ENCODE peak calls at places on chromosomes 11 and 22, in ten cellular contexts. One of them, this sample, is unnamed.

GRCh38 chr22:39254789-39255298 is 10.1 kb upstream of the PDGFB start:
- DNase-seq in tibial artery: no peak
- DNase-seq in left lung: no peak
- DNase-seq in prostate gland: no peak
- DNase-seq in AG09309: no peak
- DNase-seq in foreskin fibroblast: peak
- DNase-seq in bronchial epithelial cell: peak
- DNase-seq in pancreas: no peak
- DNase-seq in neural crest cell: no peak
- DNase-seq in left ventricle myocardium inferior: no peak
- DNase-seq in this sample: no peak

GRCh38 chr11:3201677-3202181 is 16.9 kb downstream of the MRGPRG start:
- DNase-seq in prostate gland: no peak
- DNase-seq in left lung: peak
- DNase-seq in pancreas: no peak
- DNase-seq in bronchial epithelial cell: no peak
- DNase-seq in foreskin fibroblast: no peak
- DNase-seq in neural crest cell: no peak
- DNase-seq in tibial artery: peak
- DNase-seq in AG09309: no peak
- DNase-seq in left ventricle myocardium inferior: no peak
- DNase-seq in this sample: no peak

GRCh38 chr11:66745356-66746235 is 16.6 kb upstream of the SPTBN2 start:
- DNase-seq in left ventricle myocardium inferior: no peak
- DNase-seq in pancreas: peak
- DNase-seq in foreskin fibroblast: peak
- DNase-seq in bronchial epithelial cell: peak
- DNase-seq in prostate gland: peak
- DNase-seq in left lung: peak
- DNase-seq in AG09309: no peak
- DNase-seq in neural crest cell: no peak
- DNase-seq in tibial artery: no peak
- DNase-seq in this sample: no peak

GRCh38 chr22:20117656-20118571 is 888 bp upstream of the TRMT2A start:
- DNase-seq in AG09309: no peak
- DNase-seq in pancreas: peak
- DNase-seq in bronchial epithelial cell: peak
- DNase-seq in foreskin fibroblast: peak
- DNase-seq in tibial artery: no peak
- DNase-seq in left ventricle myocardium inferior: peak
- DNase-seq in prostate gland: no peak
- DNase-seq in left lung: peak
- DNase-seq in neural crest cell: no peak
- DNase-seq in this sample: no peak

GRCh38 chr11:128830290-128830813 is 36.7 kb downstream of the KCNJ1 start:
- DNase-seq in pancreas: no peak
- DNase-seq in neural crest cell: no peak
- DNase-seq in left ventricle myocardium inferior: no peak
- DNase-seq in left lung: no peak
- DNase-seq in bronchial epithelial cell: no peak
- DNase-seq in foreskin fibroblast: no peak
- DNase-seq in prostate gland: no peak
- DNase-seq in tibial artery: no peak
- DNase-seq in AG09309: no peak
- DNase-seq in this sample: no peak

GRCh38 chr11:61294717-61295595 is at the start of gene VWCE:
- DNase-seq in pancreas: peak
- DNase-seq in prostate gland: peak
- DNase-seq in foreskin fibroblast: peak
- DNase-seq in tibial artery: peak
- DNase-seq in left lung: peak
- DNase-seq in AG09309: no peak
- DNase-seq in bronchial epithelial cell: peak
- DNase-seq in neural crest cell: peak
- DNase-seq in left ventricle myocardium inferior: peak
- DNase-seq in this sample: no peak

GRCh38 chr22:44378380-44378779 is 65.6 kb upstream of the SHISAL1 start:
- DNase-seq in foreskin fibroblast: no peak
- DNase-seq in tibial artery: no peak
- DNase-seq in bronchial epithelial cell: no peak
- DNase-seq in left ventricle myocardium inferior: no peak
- DNase-seq in left lung: no peak
- DNase-seq in AG09309: no peak
- DNase-seq in neural crest cell: no peak
- DNase-seq in prostate gland: no peak
- DNase-seq in pancreas: no peak
- DNase-seq in this sample: no peak

GRCh38 chr11:108617055-108617454 is 23.5 kb upstream of the EXPH5 start:
- DNase-seq in pancreas: no peak
- DNase-seq in prostate gland: no peak
- DNase-seq in foreskin fibroblast: no peak
- DNase-seq in AG09309: no peak
- DNase-seq in bronchial epithelial cell: no peak
- DNase-seq in left lung: no peak
- DNase-seq in left ventricle myocardium inferior: no peak
- DNase-seq in neural crest cell: no peak
- DNase-seq in tibial artery: no peak
- DNase-seq in this sample: no peak

GRCh38 chr11:123303924-123304323 is 108.9 kb upstream of the CLMP start:
- DNase-seq in bronchial epithelial cell: no peak
- DNase-seq in pancreas: no peak
- DNase-seq in tibial artery: no peak
- DNase-seq in neural crest cell: no peak
- DNase-seq in AG09309: no peak
- DNase-seq in left ventricle myocardium inferior: no peak
- DNase-seq in prostate gland: no peak
- DNase-seq in left lung: no peak
- DNase-seq in foreskin fibroblast: no peak
- DNase-seq in this sample: no peak

GRCh38 chr22:39528681-39529486 is 3.7 kb downstream of the RPS19BP1 start:
- DNase-seq in foreskin fibroblast: peak
- DNase-seq in pancreas: peak
- DNase-seq in neural crest cell: peak
- DNase-seq in prostate gland: peak
- DNase-seq in left lung: peak
- DNase-seq in left ventricle myocardium inferior: peak
- DNase-seq in bronchial epithelial cell: peak
- DNase-seq in AG09309: peak
- DNase-seq in tibial artery: peak
- DNase-seq in this sample: peak

DNA sequence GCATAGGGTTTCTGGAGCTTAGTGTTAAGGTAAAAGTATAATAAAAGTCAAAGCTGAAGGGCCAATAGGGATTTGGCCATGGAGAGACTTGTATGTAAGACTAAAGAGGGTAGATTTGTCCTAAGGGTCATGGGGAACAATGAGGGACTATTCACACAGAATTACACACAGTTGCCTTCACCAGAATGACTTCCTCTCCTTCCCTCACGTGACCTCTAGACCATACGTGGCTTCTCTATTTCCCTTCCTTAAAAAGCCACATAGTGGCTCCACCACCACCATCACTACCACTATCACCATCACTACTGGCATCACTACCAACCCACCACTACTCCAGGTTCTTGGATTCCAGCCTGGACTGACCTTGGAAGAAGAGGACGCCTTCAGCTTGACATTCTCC is 2.8 kb downstream of the HPX start:
- DNase-seq in neural crest cell: no peak
- DNase-seq in tibial artery: no peak
- DNase-seq in left ventricle myocardium inferior: no peak
- DNase-seq in left lung: no peak
- DNase-seq in foreskin fibroblast: no peak
- DNase-seq in pancreas: no peak
- DNase-seq in AG09309: no peak
- DNase-seq in bronchial epithelial cell: no peak
- DNase-seq in prostate gland: no peak
- DNase-seq in this sample: no peak
- TF ChIP-seq CTCF in neural crest cell: no peak
- TF ChIP-seq CTCF in tibial artery: no peak
- TF ChIP-seq CTCF in left ventricle myocardium inferior: no peak
- TF ChIP-seq CTCF in left lung: no peak
- TF ChIP-seq CTCF in foreskin fibroblast: no peak
- TF ChIP-seq CTCF in pancreas: no peak
- TF ChIP-seq CTCF in AG09309: no peak
- TF ChIP-seq CTCF in bronchial epithelial cell: no peak
- TF ChIP-seq CTCF in prostate gland: no peak
- TF ChIP-seq CTCF in this sample: no peak

GRCh38 chr22:25404923-25405853 is 159.3 kb upstream of the GRK3 start:
- DNase-seq in foreskin fibroblast: peak
- DNase-seq in left lung: peak
- DNase-seq in pancreas: peak
- DNase-seq in neural crest cell: no peak
- DNase-seq in AG09309: no peak
- DNase-seq in prostate gland: peak
- DNase-seq in tibial artery: peak
- DNase-seq in bronchial epithelial cell: peak
- DNase-seq in left ventricle myocardium inferior: peak
- DNase-seq in this sample: no peak

GRCh38 chr22:25403284-25403606 is 161.2 kb upstream of the GRK3 start:
- DNase-seq in tibial artery: peak
- DNase-seq in left lung: no peak
- DNase-seq in pancreas: no peak
- DNase-seq in left ventricle myocardium inferior: no peak
- DNase-seq in prostate gland: no peak
- DNase-seq in foreskin fibroblast: peak
- DNase-seq in neural crest cell: no peak
- DNase-seq in bronchial epithelial cell: no peak
- DNase-seq in AG09309: no peak
- DNase-seq in this sample: no peak

GRCh38 chr22:25402501-25403283 is 161.8 kb upstream of the GRK3 start:
- DNase-seq in pancreas: no peak
- DNase-seq in left ventricle myocardium inferior: peak
- DNase-seq in prostate gland: peak
- DNase-seq in foreskin fibroblast: peak
- DNase-seq in neural crest cell: no peak
- DNase-seq in bronchial epithelial cell: peak
- DNase-seq in tibial artery: peak
- DNase-seq in AG09309: no peak
- DNase-seq in left lung: no peak
- DNase-seq in this sample: no peak

GRCh38 chr22:25404556-25404922 is 159.9 kb upstream of the GRK3 start:
- DNase-seq in left lung: peak
- DNase-seq in pancreas: peak
- DNase-seq in left ventricle myocardium inferior: no peak
- DNase-seq in bronchial epithelial cell: no peak
- DNase-seq in tibial artery: no peak
- DNase-seq in prostate gland: no peak
- DNase-seq in AG09309: no peak
- DNase-seq in foreskin fibroblast: peak
- DNase-seq in neural crest cell: no peak
- DNase-seq in this sample: no peak

GRCh38 chr22:25403752-25404471 is 160.6 kb upstream of the GRK3 start:
- DNase-seq in prostate gland: no peak
- DNase-seq in bronchial epithelial cell: peak
- DNase-seq in pancreas: no peak
- DNase-seq in tibial artery: no peak
- DNase-seq in neural crest cell: no peak
- DNase-seq in foreskin fibroblast: peak
- DNase-seq in left ventricle myocardium inferior: no peak
- DNase-seq in left lung: no peak
- DNase-seq in AG09309: peak
- DNase-seq in this sample: peak
- TF ChIP-seq CTCF in prostate gland: no peak
- TF ChIP-seq CTCF in bronchial epithelial cell: no peak
- TF ChIP-seq CTCF in pancreas: no peak
- TF ChIP-seq CTCF in tibial artery: no peak
- TF ChIP-seq CTCF in neural crest cell: no peak
- TF ChIP-seq CTCF in foreskin fibroblast: no peak
- TF ChIP-seq CTCF in left ventricle myocardium inferior: no peak
- TF ChIP-seq CTCF in left lung: no peak
- TF ChIP-seq CTCF in AG09309: no peak
- TF ChIP-seq CTCF in this sample: no peak

GRCh38 chr11:26721967-26722366 is at the start of gene SLC5A12:
- DNase-seq in prostate gland: no peak
- DNase-seq in bronchial epithelial cell: no peak
- DNase-seq in neural crest cell: no peak
- DNase-seq in pancreas: no peak
- DNase-seq in left lung: no peak
- DNase-seq in left ventricle myocardium inferior: no peak
- DNase-seq in AG09309: no peak
- DNase-seq in foreskin fibroblast: no peak
- DNase-seq in tibial artery: no peak
- DNase-seq in this sample: no peak

GRCh38 chr11:26717761-26718160 is 4.1 kb downstream of the SLC5A12 start:
- DNase-seq in left lung: no peak
- DNase-seq in prostate gland: no peak
- DNase-seq in neural crest cell: no peak
- DNase-seq in foreskin fibroblast: no peak
- DNase-seq in AG09309: no peak
- DNase-seq in bronchial epithelial cell: no peak
- DNase-seq in pancreas: no peak
- DNase-seq in tibial artery: no peak
- DNase-seq in left ventricle myocardium inferior: no peak
- DNase-seq in this sample: no peak

GRCh38 chr11:26720003-26720402 is 1.9 kb downstream of the SLC5A12 start:
- DNase-seq in prostate gland: no peak
- DNase-seq in pancreas: no peak
- DNase-seq in bronchial epithelial cell: peak
- DNase-seq in foreskin fibroblast: peak
- DNase-seq in tibial artery: no peak
- DNase-seq in left lung: no peak
- DNase-seq in AG09309: no peak
- DNase-seq in neural crest cell: no peak
- DNase-seq in left ventricle myocardium inferior: no peak
- DNase-seq in this sample: no peak

GRCh38 chr11:26715133-26715532 is 6.7 kb downstream of the SLC5A12 start:
- DNase-seq in prostate gland: no peak
- DNase-seq in left ventricle myocardium inferior: no peak
- DNase-seq in tibial artery: no peak
- DNase-seq in left lung: no peak
- DNase-seq in bronchial epithelial cell: no peak
- DNase-seq in neural crest cell: no peak
- DNase-seq in foreskin fibroblast: peak
- DNase-seq in pancreas: no peak
- DNase-seq in AG09309: no peak
- DNase-seq in this sample: no peak

GRCh38 chr11:26719289-26719688 is 2.6 kb downstream of the SLC5A12 start:
- DNase-seq in pancreas: no peak
- DNase-seq in prostate gland: no peak
- DNase-seq in neural crest cell: no peak
- DNase-seq in left ventricle myocardium inferior: no peak
- DNase-seq in foreskin fibroblast: no peak
- DNase-seq in left lung: no peak
- DNase-seq in bronchial epithelial cell: no peak
- DNase-seq in tibial artery: no peak
- DNase-seq in AG09309: no peak
- DNase-seq in this sample: no peak
- TF ChIP-seq CTCF in pancreas: no peak
- TF ChIP-seq CTCF in prostate gland: no peak
- TF ChIP-seq CTCF in neural crest cell: no peak
- TF ChIP-seq CTCF in left ventricle myocardium inferior: no peak
- TF ChIP-seq CTCF in foreskin fibroblast: no peak
- TF ChIP-seq CTCF in left lung: no peak
- TF ChIP-seq CTCF in bronchial epithelial cell: no peak
- TF ChIP-seq CTCF in tibial artery: no peak
- TF ChIP-seq CTCF in AG09309: no peak
- TF ChIP-seq CTCF in this sample: no peak

DNA sequence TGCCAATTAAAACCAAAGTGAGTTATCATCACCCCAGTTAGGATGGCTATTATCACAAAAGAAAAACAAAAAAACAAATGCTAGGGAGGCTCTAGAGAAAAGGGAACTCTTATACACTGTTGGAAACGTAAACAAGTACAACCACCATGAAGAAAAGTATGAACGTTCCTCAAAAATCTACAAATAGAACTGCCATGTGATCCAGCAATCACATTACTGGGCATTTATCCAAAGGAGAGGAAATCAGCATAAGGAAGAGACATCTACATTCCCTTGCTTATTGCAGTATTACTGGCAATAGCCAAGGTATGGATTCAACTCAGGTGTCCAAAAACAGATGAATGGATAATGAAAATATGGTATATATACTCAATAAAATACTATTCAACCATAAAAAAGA is 1145.1 kb downstream of the LRRC4C start:
- DNase-seq in pancreas: no peak
- DNase-seq in tibial artery: no peak
- DNase-seq in neural crest cell: no peak
- DNase-seq in AG09309: no peak
- DNase-seq in left lung: no peak
- DNase-seq in prostate gland: no peak
- DNase-seq in foreskin fibroblast: no peak
- DNase-seq in bronchial epithelial cell: no peak
- DNase-seq in left ventricle myocardium inferior: no peak
- DNase-seq in this sample: no peak
- TF ChIP-seq CTCF in pancreas: no peak
- TF ChIP-seq CTCF in tibial artery: no peak
- TF ChIP-seq CTCF in neural crest cell: no peak
- TF ChIP-seq CTCF in AG09309: no peak
- TF ChIP-seq CTCF in left lung: no peak
- TF ChIP-seq CTCF in prostate gland: no peak
- TF ChIP-seq CTCF in foreskin fibroblast: no peak
- TF ChIP-seq CTCF in bronchial epithelial cell: no peak
- TF ChIP-seq CTCF in left ventricle myocardium inferior: no peak
- TF ChIP-seq CTCF in this sample: no peak

This sample was measured in LNCaP clone FGC.